ENCODE peak calls at places on chromosomes 6 and 20, in nine cellular contexts. V is lower lobe of right lung, K is GM12865, S is heart left ventricle, L is adrenal gland, R is AG04450, M is left ventricle myocardium inferior, W is HCT116, Y is uterus. E is an unnamed sample.
A peak's percentile ranks its signal among the peaks of the same experiment; 100 is the strongest.

GRCh38 chr20:40276291-40276690 is 412.7 kb downstream of the MAFB start:
- DNase-seq in S (no peak), M (peak; percentile 52), R (no peak), L (no peak), Y (peak; percentile 18), W (no peak), K (no peak), V (no peak), E (no peak)

GRCh38 chr6:111573118-111573883 is 32.4 kb downstream of the TRAF3IP2 start:
- DNase-seq in L (no peak), M (no peak), S (no peak), R (no peak), W (no peak), Y (peak; percentile 62), K (no peak), V (no peak), E (no peak)

GRCh38 chr6:40334496-40334895 is 252.7 kb downstream of the LRFN2 start:
- DNase-seq in R (no peak), S (no peak), L (no peak), V (no peak), M (no peak), Y (no peak), W (no peak), K (no peak), E (no peak)

GRCh38 chr6:47308674-47309325 is 905 bp downstream of the TNFRSF21 start:
- DNase-seq in Y (peak; percentile 16), S (peak; percentile 25), K (no peak), M (peak; percentile 32), L (peak; percentile 30), V (peak; percentile 50), W (no peak), R (no peak), E (peak; percentile 15)

GRCh38 chr6:151276112-151276745 is 36.5 kb downstream of the AKAP12 start:
- DNase-seq in K (no peak), W (no peak), S (no peak), V (no peak), Y (no peak), M (peak; percentile 41), R (no peak), L (no peak), E (no peak)

GRCh38 chr6:75376347-75377024 is 91.9 kb upstream of the TMEM30A start:
- DNase-seq in K (no peak), V (no peak), Y (no peak), L (no peak), R (no peak), M (no peak), S (no peak), W (no peak), E (no peak)

GRCh38 chr20:61954276-61955021 is 111.2 kb downstream of the TAF4 start:
- DNase-seq in M (no peak), Y (no peak), S (peak; percentile 4), W (no peak), V (peak; percentile 39), L (no peak), K (no peak), R (no peak), E (no peak)

GRCh38 chr6:117685359-117685758 is 10.1 kb downstream of the NUS1 start:
- DNase-seq in M (no peak), S (no peak), Y (no peak), K (no peak), V (no peak), W (no peak), R (no peak), L (no peak), E (no peak)

GRCh38 chr6:139654888-139655782 is 280.7 kb upstream of the CITED2 start:
- DNase-seq in R (no peak), M (no peak), K (no peak), S (no peak), Y (no peak), W (no peak), L (no peak), V (no peak), E (no peak)

GRCh38 chr6:75402296-75402695 is 91.3 kb downstream of the FILIP1 start:
- DNase-seq in K (peak; percentile 43), M (peak; percentile 25), L (no peak), V (no peak), Y (peak; percentile 58), S (peak; percentile 51), W (peak; percentile 22), R (no peak), E (no peak)

GRCh38 chr6:108518714-108519576 is 41.8 kb upstream of the FOXO3 start:
- DNase-seq in S (no peak), W (peak; percentile 54), L (no peak), V (no peak), M (no peak), R (no peak), Y (no peak), K (peak; percentile 33), E (peak; percentile 11)

GRCh38 chr6:97203343-97203742 is 79.7 kb downstream of the MMS22L start:
- DNase-seq in R (peak; percentile 65), Y (no peak), V (no peak), L (no peak), K (no peak), M (no peak), W (no peak), S (no peak), E (no peak)

GRCh38 chr20:34112600-34113061 is 588 bp upstream of the EIF2S2 start:
- DNase-seq in W (no peak), S (peak; percentile 35), Y (peak; percentile 39), L (peak; percentile 29), R (no peak), V (no peak), M (no peak), K (peak; percentile 45), E (no peak)

GRCh38 chr6:87574237-87574636 is 15.6 kb downstream of the RARS2 start:
- DNase-seq in M (no peak), K (no peak), L (no peak), W (no peak), Y (no peak), V (no peak), S (no peak), R (no peak), E (no peak)

GRCh38 chr20:49377326-49377725 is 99.5 kb upstream of the ZNFX1 start:
- DNase-seq in L (no peak), M (no peak), K (no peak), V (no peak), Y (no peak), S (no peak), W (no peak), R (no peak), E (no peak)

GRCh38 chr20:4966826-4967751 is 34.2 kb downstream of the SLC23A2 start:
- DNase-seq in R (no peak), V (no peak), S (no peak), Y (no peak), W (no peak), M (no peak), K (no peak), L (no peak), E (no peak)

GRCh38 chr20:17381701-17382100 is 149.5 kb downstream of the BFSP1 start:
- DNase-seq in R (no peak), S (no peak), W (no peak), L (no peak), M (no peak), K (no peak), V (no peak), Y (no peak), E (no peak)

GRCh38 chr6:159168536-159169192 is 536 bp upstream of the FNDC1 start:
- DNase-seq in W (no peak), S (peak; percentile 41), M (peak; percentile 47), K (no peak), L (peak; percentile 21), V (peak; percentile 61), R (no peak), Y (no peak), E (no peak)

GRCh38 chr6:157615411-157615763 is 207.7 kb upstream of the SNX9 start:
- DNase-seq in L (no peak), S (no peak), Y (no peak), V (no peak), K (no peak), W (no peak), R (no peak), M (no peak), E (peak; percentile 31)
- TF ChIP-seq CTCF in L (no peak), S (no peak), Y (no peak), V (no peak), K (no peak), W (peak; percentile 22), R (peak; percentile 14), M (peak; percentile 22), E (no peak)

GRCh38 chr20:59371429-59371828 is 71.0 kb downstream of the EDN3 start:
- DNase-seq in M (no peak), K (no peak), V (no peak), L (peak; percentile 26), Y (no peak), R (no peak), S (no peak), W (no peak), E (no peak)
- TF ChIP-seq CTCF in M (no peak), K (no peak), V (no peak), L (no peak), Y (no peak), R (no peak), S (no peak), W (no peak), E (no peak)

DNA sequence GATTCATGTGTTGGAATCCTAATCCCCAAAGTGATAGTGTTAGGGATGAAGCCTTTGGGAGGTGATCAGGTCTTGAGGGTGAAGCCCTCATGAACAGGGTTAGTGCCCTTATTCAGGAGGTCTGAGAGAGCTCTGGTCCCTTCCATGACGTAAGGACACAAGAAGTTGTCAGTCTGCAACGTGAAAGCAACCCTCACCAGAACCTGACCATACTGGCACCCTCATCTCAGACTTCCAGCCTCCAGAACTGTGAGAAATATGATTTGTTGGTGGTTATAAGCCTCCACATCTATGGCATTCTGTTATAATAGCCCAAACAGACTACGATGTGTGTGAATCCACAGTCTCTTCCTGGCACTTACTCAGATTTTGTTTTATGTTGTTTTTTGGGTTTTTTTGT is 90.7 kb downstream of the TRERF1 start:
- DNase-seq in K (no peak), Y (no peak), M (no peak), W (no peak), V (no peak), S (no peak), R (no peak), L (no peak), E (no peak)
- TF ChIP-seq CTCF in K (no peak), Y (no peak), M (no peak), W (no peak), V (no peak), S (no peak), R (no peak), L (no peak), E (no peak)

GRCh38 chr6:157753291-157753690 is 69.8 kb upstream of the SNX9 start:
- DNase-seq in K (no peak), Y (no peak), M (no peak), S (no peak), V (no peak), L (no peak), R (no peak), W (no peak), E (no peak)

GRCh38 chr6:157751547-157752200 is 71.4 kb upstream of the SNX9 start:
- DNase-seq in M (no peak), L (no peak), Y (no peak), W (no peak), S (no peak), V (no peak), K (no peak), R (no peak), E (no peak)

GRCh38 chr6:157746897-157747296 is 76.1 kb upstream of the SNX9 start:
- DNase-seq in R (no peak), V (no peak), S (no peak), W (no peak), L (no peak), M (no peak), K (no peak), Y (no peak), E (no peak)

GRCh38 chr6:157747395-157747794 is 75.7 kb upstream of the SNX9 start:
- DNase-seq in Y (no peak), W (no peak), S (no peak), K (no peak), L (no peak), M (no peak), R (no peak), V (no peak), E (no peak)

GRCh38 chr6:157748839-157749571 is 74.0 kb upstream of the SNX9 start:
- DNase-seq in R (no peak), M (no peak), S (no peak), V (no peak), K (no peak), L (no peak), W (no peak), Y (no peak), E (no peak)
- TF ChIP-seq CTCF in R (no peak), M (no peak), S (no peak), V (no peak), K (no peak), L (no peak), W (no peak), Y (no peak), E (no peak)